ENCODE peak calls at places on chromosomes 11 and 22, in seven cellular contexts. J, G, T, Y, V, H and C are unnamed samples.

GRCh38 chr11:46250071-46251052 is 27.1 kb upstream of the CREB3L1 start:
- DNase-seq in J (no peak), G (no peak), T (no peak), Y (no peak), V (no peak), H (no peak), C (no peak)

GRCh38 chr11:110891411-110891810 is 179.2 kb upstream of the ARHGAP20 start:
- DNase-seq in J (no peak), G (no peak), T (no peak), Y (no peak), V (no peak), H (no peak), C (no peak)

GRCh38 chr11:27795955-27796861 is 96.0 kb upstream of the BDNF start:
- DNase-seq in J (no peak), G (no peak), T (peak; percentile 6), Y (no peak), V (no peak), H (peak; percentile 69), C (no peak)

GRCh38 chr11:130159657-130160459 is at the start of gene ST14:
- DNase-seq in J (peak; percentile 70), G (peak; percentile 88), T (peak; percentile 81), Y (no peak), V (no peak), H (peak; percentile 67), C (peak; percentile 54)

GRCh38 chr11:1204381-1205101 is 18.3 kb upstream of the MUC5B start:
- DNase-seq in J (no peak), G (peak; percentile 80), T (no peak), Y (no peak), V (no peak), H (no peak), C (no peak)

GRCh38 chr22:19706661-19707151 is 7.6 kb upstream of the SEPTIN5 start:
- DNase-seq in J (no peak), G (peak; percentile 49), T (no peak), Y (no peak), V (no peak), H (no peak), C (no peak)

GRCh38 chr11:60767388-60767811 is 10.7 kb downstream of the MS4A15 start:
- DNase-seq in J (no peak), G (no peak), T (no peak), Y (peak; percentile 21), V (no peak), H (peak; percentile 83), C (no peak)

GRCh38 chr22:32413715-32414114 is 1.7 kb upstream of the RTCB start:
- DNase-seq in J (peak; percentile 32), G (no peak), T (no peak), Y (peak; percentile 18), V (no peak), H (peak; percentile 40), C (peak; percentile 49)

GRCh38 chr11:44268807-44269080 is 41.2 kb downstream of the ALX4 start:
- DNase-seq in J (no peak), G (peak; percentile 36), T (no peak), Y (no peak), V (no peak), H (no peak), C (no peak)

GRCh38 chr11:126426820-126427749 is 71.6 kb downstream of the ST3GAL4 start:
- DNase-seq in J (no peak), G (no peak), T (no peak), Y (no peak), V (no peak), H (no peak), C (no peak)

GRCh38 chr11:130644187-130644586 is 195.7 kb downstream of the ADAMTS15 start:
- DNase-seq in J (no peak), G (no peak), T (no peak), Y (no peak), V (no peak), H (peak; percentile 72), C (no peak)

GRCh38 chr11:73464347-73464746 is 88.1 kb downstream of the RELT start:
- DNase-seq in J (no peak), G (no peak), T (no peak), Y (no peak), V (no peak), H (peak; percentile 24), C (no peak)

GRCh38 chr11:58626915-58627483 is 4.5 kb downstream of the CNTF start:
- DNase-seq in J (peak; percentile 18), G (no peak), T (no peak), Y (no peak), V (no peak), H (no peak), C (no peak)

GRCh38 chr11:125110996-125111340 is 458 bp downstream of the TMEM218 start:
- DNase-seq in J (peak; percentile 41), G (no peak), T (peak; percentile 7), Y (peak; percentile 5), V (no peak), H (peak; percentile 38), C (no peak)

GRCh38 chr11:65436412-65437032 is 13.9 kb downstream of the NEAT1 start:
- DNase-seq in J (no peak), G (peak; percentile 76), T (no peak), Y (no peak), V (no peak), H (no peak), C (no peak)

GRCh38 chr11:35723493-35724284 is 61.1 kb downstream of the TRIM44 start:
- DNase-seq in J (no peak), G (no peak), T (no peak), Y (no peak), V (no peak), H (no peak), C (no peak)

GRCh38 chr11:11520231-11521015 is 101.4 kb downstream of the GALNT18 start:
- DNase-seq in J (no peak), G (no peak), T (no peak), Y (no peak), V (no peak), H (peak; percentile 23), C (no peak)

GRCh38 chr11:65852508-65853248 is 5.3 kb downstream of the CFL1 start:
- DNase-seq in J (no peak), G (no peak), T (no peak), Y (no peak), V (no peak), H (no peak), C (no peak)

GRCh38 chr11:121722431-121723256 is 269.9 kb upstream of the SORL1-AS1 start:
- DNase-seq in J (no peak), G (peak; percentile 94), T (peak; percentile 64), Y (no peak), V (peak; percentile 83), H (peak; percentile 90), C (peak; percentile 10)

GRCh38 chr22:38609371-38609770 is 39.4 kb upstream of the DMC1 start:
- DNase-seq in J (no peak), G (no peak), T (no peak), Y (no peak), V (no peak), H (no peak), C (no peak)

GRCh38 chr11:130719516-130719915 is 196.8 kb downstream of the SNX19 start:
- DNase-seq in J (no peak), G (no peak), T (no peak), Y (no peak), V (no peak), H (no peak), C (no peak)

GRCh38 chr11:57647960-57648776 is 1.5 kb downstream of the YPEL4 start:
- DNase-seq in J (no peak), G (no peak), T (no peak), Y (no peak), V (no peak), H (peak; percentile 35), C (peak; percentile 28)

GRCh38 chr22:36267896-36268485 is 15.1 kb downstream of the APOL1 start:
- DNase-seq in J (no peak), G (peak; percentile 62), T (no peak), Y (no peak), V (no peak), H (no peak), C (no peak)

GRCh38 chr22:30234786-30235470 is 11.6 kb downstream of the LIF start:
- DNase-seq in J (no peak), G (no peak), T (no peak), Y (no peak), V (no peak), H (no peak), C (no peak)

GRCh38 chr11:2305140-2305861 is 3.5 kb downstream of the TSPAN32 start:
- DNase-seq in J (peak; percentile 84), G (peak; percentile 97), T (peak; percentile 90), Y (peak; percentile 62), V (peak; percentile 90), H (peak; percentile 89), C (peak; percentile 84)

GRCh38 chr11:21514298-21514697 is 678.6 kb upstream of the ANO5 start:
- DNase-seq in J (peak; percentile 1), G (no peak), T (peak; percentile 3), Y (peak; percentile 37), V (no peak), H (peak; percentile 36), C (no peak)
- TF ChIP-seq CTCF in J (peak; percentile 59), G (no peak), T (no peak), Y (peak; percentile 44), V (no peak), H (peak; percentile 81), C (peak; percentile 33)

GRCh38 chr22:17436382-17436951 is 67.2 kb downstream of the CECR2 start:
- DNase-seq in J (peak; percentile 49), G (no peak), T (no peak), Y (no peak), V (no peak), H (peak; percentile 31), C (no peak)
- TF ChIP-seq CTCF in J (peak; percentile 36), G (no peak), T (no peak), Y (no peak), V (no peak), H (no peak), C (no peak)

GRCh38 chr11:64271339-64272132 is 12.9 kb downstream of the BAD start:
- DNase-seq in J (peak; percentile 95), G (peak; percentile 98), T (peak; percentile 90), Y (peak; percentile 96), V (peak; percentile 98), H (peak; percentile 99), C (peak; percentile 80)
- TF ChIP-seq CTCF in J (peak; percentile 60), G (no peak), T (no peak), Y (peak; percentile 20), V (no peak), H (peak; percentile 76), C (peak; percentile 38)

GRCh38 chr22:49824936-49825335 is 2.7 kb downstream of the BRD1 start:
- DNase-seq in J (no peak), G (no peak), T (no peak), Y (no peak), V (no peak), H (no peak), C (no peak)

GRCh38 chr22:49817359-49817758 is 10.3 kb downstream of the BRD1 start:
- DNase-seq in J (no peak), G (no peak), T (no peak), Y (no peak), V (no peak), H (no peak), C (no peak)

GRCh38 chr22:49824185-49824925 is 3.3 kb downstream of the BRD1 start:
- DNase-seq in J (no peak), G (no peak), T (no peak), Y (no peak), V (no peak), H (no peak), C (no peak)

GRCh38 chr22:49823289-49824045 is 4.2 kb downstream of the BRD1 start:
- DNase-seq in J (no peak), G (no peak), T (no peak), Y (no peak), V (no peak), H (no peak), C (no peak)

DNA sequence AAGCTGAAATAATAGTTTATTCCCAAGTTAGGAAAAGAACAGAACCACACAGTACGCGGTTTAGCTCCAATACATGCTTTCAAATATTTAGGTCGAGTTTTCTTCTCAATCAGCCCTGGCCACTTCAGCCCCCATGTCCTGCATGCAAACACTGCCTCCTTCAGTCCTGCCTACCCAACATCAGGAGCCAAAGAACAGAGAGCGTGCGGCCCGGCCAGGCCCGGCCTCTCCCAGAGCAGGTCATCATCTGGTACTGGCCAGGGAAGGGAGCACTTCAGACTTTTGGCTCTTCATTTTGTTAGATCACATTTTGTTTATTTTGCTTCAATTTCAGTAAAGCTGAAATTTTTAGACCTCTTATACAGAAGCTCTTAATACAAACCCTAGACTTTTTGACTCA is 6.7 kb downstream of the BRD1 start:
- DNase-seq in J (no peak), G (no peak), T (no peak), Y (no peak), V (no peak), H (no peak), C (no peak)
- TF ChIP-seq CTCF in J (no peak), G (no peak), T (no peak), Y (no peak), V (no peak), H (peak; percentile 26), C (no peak)